ENCODE peak calls at places on chromosomes 16 and 17, in four cellular contexts. One of them, this sample, is unnamed.

GRCh38 chr17:1705004-1705403 is 5.2 kb downstream of the TLCD2 start:
- DNase-seq in neuronal stem cell: no peak
- DNase-seq in H9: no peak
- DNase-seq in mesenchymal stem cell: no peak
- DNase-seq in this sample: no peak

GRCh38 chr16:974001-974601 is 3.3 kb upstream of the LMF1 start:
- DNase-seq in neuronal stem cell: no peak
- DNase-seq in H9: no peak
- DNase-seq in mesenchymal stem cell: no peak
- DNase-seq in this sample: no peak

GRCh38 chr17:65198653-65199382 is 61.6 kb downstream of the RGS9 start:
- DNase-seq in neuronal stem cell: peak
- DNase-seq in H9: no peak
- DNase-seq in mesenchymal stem cell: peak
- DNase-seq in this sample: peak

GRCh38 chr16:51302042-51302441 is 151.0 kb upstream of the SALL1 start:
- DNase-seq in neuronal stem cell: no peak
- DNase-seq in H9: no peak
- DNase-seq in mesenchymal stem cell: no peak
- DNase-seq in this sample: no peak

GRCh38 chr17:78970834-78971763 is 8.6 kb downstream of the LGALS3BP start:
- DNase-seq in neuronal stem cell: peak
- DNase-seq in H9: peak
- DNase-seq in mesenchymal stem cell: peak
- DNase-seq in this sample: peak

GRCh38 chr17:78532922-78533640 is 44.1 kb downstream of the DNAH17 start:
- DNase-seq in neuronal stem cell: no peak
- DNase-seq in H9: peak
- DNase-seq in mesenchymal stem cell: peak
- DNase-seq in this sample: peak

GRCh38 chr17:50144845-50145531 is 5.5 kb downstream of the PPP1R9B start:
- DNase-seq in neuronal stem cell: no peak
- DNase-seq in H9: no peak
- DNase-seq in mesenchymal stem cell: no peak
- DNase-seq in this sample: no peak

GRCh38 chr16:2595376-2596200 is 57.8 kb downstream of the PDPK1 start:
- DNase-seq in neuronal stem cell: no peak
- DNase-seq in H9: no peak
- DNase-seq in mesenchymal stem cell: no peak
- DNase-seq in this sample: no peak

GRCh38 chr17:27247071-27247957 is 46.6 kb upstream of the WSB1 start:
- DNase-seq in neuronal stem cell: no peak
- DNase-seq in H9: no peak
- DNase-seq in mesenchymal stem cell: peak
- DNase-seq in this sample: peak

GRCh38 chr17:15954222-15954621 is 9.3 kb downstream of the ADORA2B start:
- DNase-seq in neuronal stem cell: no peak
- DNase-seq in H9: no peak
- DNase-seq in mesenchymal stem cell: peak
- DNase-seq in this sample: peak

GRCh38 chr17:69437475-69437874 is 23.0 kb downstream of the MAP2K6 start:
- DNase-seq in neuronal stem cell: no peak
- DNase-seq in H9: no peak
- DNase-seq in mesenchymal stem cell: no peak
- DNase-seq in this sample: no peak

GRCh38 chr17:48037036-48037881 is at the start of gene COPZ2:
- DNase-seq in neuronal stem cell: no peak
- DNase-seq in H9: peak
- DNase-seq in mesenchymal stem cell: peak
- DNase-seq in this sample: peak

GRCh38 chr16:84446596-84447392 is 57.7 kb downstream of the MEAK7 start:
- DNase-seq in neuronal stem cell: no peak
- DNase-seq in H9: no peak
- DNase-seq in mesenchymal stem cell: no peak
- DNase-seq in this sample: no peak

GRCh38 chr16:85675528-85675927 is 13.2 kb downstream of the GINS2 start:
- DNase-seq in neuronal stem cell: no peak
- DNase-seq in H9: no peak
- DNase-seq in mesenchymal stem cell: peak
- DNase-seq in this sample: peak

GRCh38 chr16:68992521-68992920 is 112.9 kb upstream of the HAS3 start:
- DNase-seq in neuronal stem cell: no peak
- DNase-seq in H9: no peak
- DNase-seq in mesenchymal stem cell: peak
- DNase-seq in this sample: peak

GRCh38 chr16:27103954-27104353 is 37.2 kb downstream of the C16orf82 start:
- DNase-seq in neuronal stem cell: no peak
- DNase-seq in H9: no peak
- DNase-seq in mesenchymal stem cell: no peak
- DNase-seq in this sample: no peak

GRCh38 chr16:48029768-48030167 is 126.0 kb downstream of the ABCC12 start:
- DNase-seq in neuronal stem cell: no peak
- DNase-seq in H9: no peak
- DNase-seq in mesenchymal stem cell: no peak
- DNase-seq in this sample: no peak

GRCh38 chr17:79690988-79691836 is 39.5 kb upstream of the ENPP7 start:
- DNase-seq in neuronal stem cell: no peak
- DNase-seq in H9: no peak
- DNase-seq in mesenchymal stem cell: no peak
- DNase-seq in this sample: no peak

GRCh38 chr17:45073414-45074070 is 12.4 kb downstream of the NMT1 start:
- DNase-seq in neuronal stem cell: no peak
- DNase-seq in H9: no peak
- DNase-seq in mesenchymal stem cell: peak
- DNase-seq in this sample: peak

GRCh38 chr16:79605999-79606398 is 5.5 kb upstream of the MAF start:
- DNase-seq in neuronal stem cell: no peak
- DNase-seq in H9: no peak
- DNase-seq in mesenchymal stem cell: peak
- DNase-seq in this sample: no peak

GRCh38 chr17:20066253-20066652 is 57.1 kb downstream of the SPECC1 start:
- DNase-seq in neuronal stem cell: no peak
- DNase-seq in H9: no peak
- DNase-seq in mesenchymal stem cell: no peak
- DNase-seq in this sample: peak

GRCh38 chr16:50270510-50271147 is 4.3 kb downstream of the ADCY7 start:
- DNase-seq in neuronal stem cell: no peak
- DNase-seq in H9: no peak
- DNase-seq in mesenchymal stem cell: no peak
- DNase-seq in this sample: no peak

GRCh38 chr16:61237804-61238485 is 798.3 kb downstream of the CDH8 start:
- DNase-seq in neuronal stem cell: no peak
- DNase-seq in H9: no peak
- DNase-seq in mesenchymal stem cell: no peak
- DNase-seq in this sample: no peak

DNA sequence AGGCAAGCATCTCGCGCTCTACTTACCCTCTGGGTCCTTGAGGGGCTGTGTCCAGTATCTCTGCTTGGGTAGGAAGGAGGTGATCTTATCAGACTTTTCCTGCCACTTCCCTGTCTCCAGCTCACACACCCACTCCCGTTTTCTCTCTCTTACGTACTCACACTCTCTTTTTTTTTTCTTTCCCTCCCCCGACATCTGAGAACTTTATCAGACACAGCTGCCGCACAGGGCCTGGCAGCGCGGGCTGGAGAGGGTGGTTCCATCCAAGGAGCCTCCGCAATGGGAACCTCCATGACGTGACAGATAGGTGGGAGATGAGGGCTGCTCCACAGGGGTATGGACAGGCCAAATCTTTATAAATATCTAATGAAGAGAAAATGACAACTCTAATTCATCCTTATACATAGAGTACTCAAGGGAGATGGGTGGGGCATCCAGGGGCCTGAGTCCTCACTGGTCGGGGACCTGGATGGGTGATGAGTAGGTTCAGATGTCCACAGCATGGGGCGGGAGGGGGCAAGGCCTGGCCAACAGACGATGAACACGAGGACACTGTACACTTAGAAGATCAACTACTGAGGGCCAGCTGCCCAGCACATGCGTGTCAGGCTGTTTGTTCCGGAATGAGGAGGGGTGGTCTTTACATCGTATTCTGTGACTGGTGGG is 23.3 kb downstream of the MINK1 start:
- DNase-seq in neuronal stem cell: no peak
- DNase-seq in H9: no peak
- DNase-seq in mesenchymal stem cell: no peak
- DNase-seq in this sample: no peak
- H4K91ac ChIP-seq in neuronal stem cell: no peak
- H4K91ac ChIP-seq in H9: no peak
- H4K91ac ChIP-seq in mesenchymal stem cell: no peak
- H4K91ac ChIP-seq in this sample: no peak

DNA sequence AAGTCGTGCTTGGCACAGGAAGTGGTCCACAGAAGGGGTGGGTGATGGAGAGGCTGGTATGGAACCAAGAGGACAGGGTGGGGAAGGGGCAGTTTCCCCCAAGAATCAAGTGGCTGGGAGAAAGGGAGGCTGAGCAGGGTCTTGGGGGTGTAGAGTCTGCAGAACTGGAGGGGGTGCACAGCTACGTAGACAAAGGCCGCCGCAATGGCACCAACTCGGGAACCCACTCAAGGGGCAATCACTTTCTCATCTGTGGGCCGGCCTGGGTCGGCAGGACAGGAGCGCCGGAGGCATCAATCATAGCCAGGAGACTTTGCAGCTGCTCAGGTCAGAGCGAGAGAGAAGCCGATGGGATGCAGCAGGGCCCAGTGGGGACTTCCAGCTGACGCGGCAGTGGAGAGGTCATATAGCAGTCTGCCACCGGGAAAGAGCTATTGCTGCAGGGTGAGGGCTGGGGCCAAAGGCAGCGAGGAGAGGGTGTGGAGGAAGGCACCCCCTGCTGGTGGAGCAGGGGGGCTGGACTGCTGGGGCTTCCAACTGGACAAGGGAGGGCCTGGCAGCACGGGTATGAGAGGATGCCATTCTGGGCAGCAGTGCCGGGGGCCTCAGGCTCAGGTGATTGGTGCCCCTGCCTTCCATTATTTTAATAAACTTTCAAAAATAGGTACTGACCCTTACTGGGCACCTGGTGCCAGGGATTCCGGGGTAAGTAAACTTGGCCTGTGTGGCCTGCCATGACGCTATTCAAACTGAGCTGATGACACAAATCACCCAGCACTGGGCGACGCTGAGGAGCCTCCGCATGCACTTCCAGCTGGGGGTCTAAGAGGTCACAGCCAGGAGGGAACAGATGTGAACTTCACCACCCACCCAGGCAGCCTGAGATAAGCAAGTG is 52.5 kb upstream of the MTSS2 start:
- DNase-seq in neuronal stem cell: no peak
- DNase-seq in H9: peak
- DNase-seq in mesenchymal stem cell: peak
- DNase-seq in this sample: peak
- H3K14ac ChIP-seq in neuronal stem cell: peak
- H3K14ac ChIP-seq in H9: no peak
- H3K14ac ChIP-seq in mesenchymal stem cell: no peak
- H3K14ac ChIP-seq in this sample: peak

GRCh38 chr17:63702223-63702577 is 2.3 kb upstream of the LIMD2 start:
- DNase-seq in neuronal stem cell: no peak
- DNase-seq in H9: no peak
- DNase-seq in mesenchymal stem cell: no peak
- DNase-seq in this sample: no peak

GRCh38 chr17:63699638-63700527 is at the start of gene LIMD2:
- DNase-seq in neuronal stem cell: peak
- DNase-seq in H9: peak
- DNase-seq in mesenchymal stem cell: peak
- DNase-seq in this sample: no peak

GRCh38 chr17:63698886-63699637 is 863 bp downstream of the LIMD2 start:
- DNase-seq in neuronal stem cell: no peak
- DNase-seq in H9: peak
- DNase-seq in mesenchymal stem cell: peak
- DNase-seq in this sample: peak

GRCh38 chr17:63701477-63702222 is 1.7 kb upstream of the LIMD2 start:
- DNase-seq in neuronal stem cell: no peak
- DNase-seq in H9: no peak
- DNase-seq in mesenchymal stem cell: no peak
- DNase-seq in this sample: no peak

DNA sequence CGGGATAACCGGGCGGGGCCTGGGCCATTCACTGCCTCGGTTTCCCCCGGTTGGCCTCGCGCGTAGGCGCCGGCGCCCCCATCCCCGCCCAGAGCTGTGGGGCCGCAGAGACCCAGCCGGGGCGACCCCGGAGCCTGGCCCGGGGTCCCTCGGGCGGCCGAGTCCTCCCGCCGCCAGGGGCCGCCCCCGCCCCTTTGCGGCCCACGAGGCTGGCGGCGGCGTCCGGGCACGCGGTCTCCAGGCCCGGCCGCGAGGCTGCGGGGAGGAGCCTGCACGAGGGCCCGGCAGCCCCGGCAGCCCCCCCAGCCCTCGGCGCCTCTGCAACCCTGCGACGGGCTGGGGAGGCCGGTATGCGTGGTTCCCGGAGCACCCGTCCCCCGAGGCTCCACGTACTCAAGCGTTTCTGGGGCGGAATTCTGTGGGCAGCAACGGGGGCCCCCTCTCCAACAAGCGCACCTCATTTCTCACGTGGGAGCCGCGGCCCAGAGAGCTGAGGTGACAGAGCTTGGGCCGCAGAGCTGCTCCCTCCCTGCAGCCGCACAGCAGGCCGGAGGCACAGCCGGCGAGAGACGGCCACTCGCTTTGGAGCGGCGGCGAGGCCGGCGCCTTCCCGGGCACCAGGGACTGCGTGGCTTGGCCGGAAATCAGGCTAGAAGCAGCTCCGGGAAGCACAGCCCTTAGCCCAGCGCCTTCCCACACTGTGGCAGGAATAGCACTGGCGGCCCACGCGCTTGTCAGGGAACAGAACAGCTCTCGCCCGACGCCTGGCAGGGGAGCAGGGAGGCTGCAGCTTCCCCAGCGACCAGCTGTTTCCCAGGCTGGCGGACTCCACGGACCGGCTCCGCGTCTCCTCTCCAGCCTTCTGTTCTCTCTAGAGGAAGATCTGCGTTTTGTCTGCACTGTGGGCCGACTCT is 860 bp upstream of the LIMD2 start:
- DNase-seq in neuronal stem cell: peak
- DNase-seq in H9: peak
- DNase-seq in mesenchymal stem cell: peak
- DNase-seq in this sample: peak
- H4K91ac ChIP-seq in neuronal stem cell: peak
- H4K91ac ChIP-seq in H9: no peak
- H4K91ac ChIP-seq in mesenchymal stem cell: peak
- H4K91ac ChIP-seq in this sample: no peak

DNA sequence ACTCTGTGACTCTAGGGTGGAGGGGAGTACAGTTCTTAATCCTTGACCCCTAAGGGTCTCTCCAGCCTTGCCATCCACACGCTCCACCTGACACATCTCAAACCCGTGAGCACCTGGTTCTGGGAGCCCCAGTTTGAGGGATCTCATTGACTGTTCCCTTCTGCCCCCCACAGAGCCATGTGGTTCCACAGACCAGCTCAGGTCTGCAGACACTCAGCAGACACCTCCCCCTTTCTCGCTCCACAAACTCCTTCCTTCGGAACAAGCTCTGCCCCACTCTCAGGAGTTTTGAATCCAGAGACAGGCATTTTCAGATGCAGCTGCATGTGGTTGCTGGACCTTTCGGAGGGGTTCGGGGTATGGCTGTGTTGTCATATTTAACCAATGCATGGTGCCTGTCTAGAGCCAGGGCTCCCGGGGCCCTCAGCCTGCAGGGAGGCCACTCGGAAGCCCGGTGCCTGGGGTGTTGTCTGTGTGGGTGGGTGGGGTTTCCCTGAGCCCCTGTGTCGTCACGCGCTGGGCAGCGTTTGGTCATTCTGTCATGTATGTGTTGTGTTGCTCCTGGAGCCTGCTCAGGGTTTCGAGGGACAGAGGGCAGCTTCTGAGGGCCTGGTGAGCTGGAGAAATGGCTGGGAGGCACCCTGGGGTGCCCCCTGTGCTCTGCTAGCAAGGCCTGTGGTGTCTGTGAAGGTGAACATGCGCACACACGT is 99.2 kb upstream of the PLCG2 start:
- DNase-seq in neuronal stem cell: no peak
- DNase-seq in H9: no peak
- DNase-seq in mesenchymal stem cell: no peak
- DNase-seq in this sample: no peak
- H3K14ac ChIP-seq in neuronal stem cell: peak
- H3K14ac ChIP-seq in H9: no peak
- H3K14ac ChIP-seq in mesenchymal stem cell: no peak
- H3K14ac ChIP-seq in this sample: no peak